ENCODE peak calls at places on chromosomes 4 and X, in seven cellular contexts. L is mammary epithelial cell, O is small intestine, G is IMR-90, N is Caco-2, D is adrenal gland, X is tibial artery. W is an unnamed sample.
A peak's percentile ranks its signal among the peaks of the same experiment; 100 is the strongest.

GRCh38 chr4:158999166-158999682 is 103.7 kb upstream of the RAPGEF2 start:
- DNase-seq in L (no peak), O (no peak), G (no peak), N (no peak), D (no peak), X (no peak), W (no peak)

GRCh38 chrX:151984328-151984727 is 9.9 kb upstream of the GABRE start:
- DNase-seq in L (peak; percentile 84), O (no peak), G (peak; percentile 46), N (no peak), D (no peak), X (no peak), W (no peak)

GRCh38 chrX:115713465-115713864 is 152.5 kb downstream of the PLS3 start:
- DNase-seq in L (peak; percentile 70), O (no peak), G (no peak), N (no peak), D (no peak), X (no peak), W (no peak)

GRCh38 chr4:81786770-81787169 is 315.1 kb upstream of the RASGEF1B start:
- DNase-seq in L (no peak), O (no peak), G (no peak), N (no peak), D (no peak), X (no peak), W (no peak)

GRCh38 chr4:60729194-60729593 is 470.9 kb upstream of the ADGRL3 start:
- DNase-seq in L (peak; percentile 57), O (no peak), G (peak; percentile 57), N (no peak), D (no peak), X (no peak), W (no peak)

GRCh38 chrX:27751976-27752375 is 55.8 kb upstream of the MAGEB10 start:
- DNase-seq in L (no peak), O (no peak), G (no peak), N (no peak), D (no peak), X (no peak), W (no peak)

GRCh38 chr4:154049457-154050181 is 260.7 kb upstream of the SFRP2 start:
- DNase-seq in L (peak; percentile 16), O (peak; percentile 9), G (no peak), N (peak; percentile 37), D (no peak), X (no peak), W (no peak)

GRCh38 chrX:155020591-155020990 is 1.9 kb downstream of the F8 start:
- DNase-seq in L (no peak), O (no peak), G (no peak), N (no peak), D (no peak), X (no peak), W (no peak)

GRCh38 chr4:114077610-114078009 is 98.2 kb upstream of the ARSJ start:
- DNase-seq in L (peak; percentile 73), O (no peak), G (peak; percentile 92), N (no peak), D (peak; percentile 34), X (no peak), W (no peak)

GRCh38 chrX:104565791-104566687 is at the start of gene IL1RAPL2:
- DNase-seq in L (peak; percentile 58), O (peak; percentile 46), G (no peak), N (no peak), D (no peak), X (no peak), W (peak; percentile 48)

GRCh38 chrX:107731831-107732502 is 43.6 kb downstream of the TSC22D3 start:
- DNase-seq in L (peak; percentile 52), O (peak; percentile 80), G (peak; percentile 58), N (no peak), D (peak; percentile 92), X (peak; percentile 97), W (peak; percentile 96)

GRCh38 chr4:141636077-141636770 is at the start of gene IL15:
- DNase-seq in L (peak; percentile 76), O (peak; percentile 93), G (peak; percentile 58), N (peak; percentile 49), D (peak; percentile 78), X (peak; percentile 81), W (peak; percentile 80)

GRCh38 chr4:16227462-16227868 is 1.2 kb upstream of the TAPT1 start:
- DNase-seq in L (peak; percentile 9), O (peak; percentile 50), G (peak; percentile 30), N (peak; percentile 20), D (peak; percentile 80), X (peak; percentile 79), W (peak; percentile 43)

GRCh38 chrX:96407043-96407442 is 277.6 kb upstream of the DIAPH2 start:
- DNase-seq in L (no peak), O (peak; percentile 36), G (peak; percentile 59), N (peak; percentile 57), D (peak; percentile 35), X (no peak), W (peak; percentile 3)

GRCh38 chr4:41365726-41366125 is 109.0 kb downstream of the UCHL1 start:
- DNase-seq in L (no peak), O (no peak), G (no peak), N (no peak), D (no peak), X (no peak), W (no peak)

GRCh38 chr4:71586087-71586763 is 197.7 kb downstream of the GC start:
- DNase-seq in L (no peak), O (no peak), G (no peak), N (no peak), D (no peak), X (no peak), W (no peak)

GRCh38 chr4:38163216-38164006 is 203.2 kb downstream of the PTTG2 start:
- DNase-seq in L (peak; percentile 90), O (no peak), G (peak; percentile 87), N (no peak), D (no peak), X (no peak), W (peak; percentile 23)

GRCh38 chr4:60039908-60040307 is 1160.2 kb upstream of the ADGRL3 start:
- DNase-seq in L (no peak), O (no peak), G (no peak), N (no peak), D (no peak), X (no peak), W (no peak)

GRCh38 chrX:33970028-33970932 is 161.8 kb downstream of the FAM47A start:
- DNase-seq in L (no peak), O (no peak), G (no peak), N (no peak), D (no peak), X (no peak), W (no peak)

GRCh38 chrX:53285591-53285990 is 4.2 kb upstream of the IQSEC2 start:
- DNase-seq in L (no peak), O (no peak), G (no peak), N (no peak), D (no peak), X (no peak), W (no peak)
- H3K4me1 ChIP-seq in L (peaks cover 13% of the 10 kb centered on the region), O (peaks cover 6% of the 10 kb centered on the region), G (peaks cover 11% of the 10 kb centered on the region), N (peaks cover 7% of the 10 kb centered on the region), D (peaks cover 7% of the 10 kb centered on the region), X (no peaks in the 10 kb centered on the region), W (peaks cover 25% of the 10 kb centered on the region)

GRCh38 chrX:40170830-40171512 is 73.2 kb upstream of the BCOR start:
- DNase-seq in L (no peak), O (no peak), G (no peak), N (no peak), D (no peak), X (no peak), W (no peak)

GRCh38 chrX:40168183-40169015 is 70.6 kb upstream of the BCOR start:
- DNase-seq in L (no peak), O (no peak), G (no peak), N (no peak), D (no peak), X (no peak), W (no peak)

GRCh38 chrX:40171513-40172168 is 73.9 kb upstream of the BCOR start:
- DNase-seq in L (no peak), O (no peak), G (no peak), N (no peak), D (no peak), X (no peak), W (no peak)

GRCh38 chrX:40167240-40168182 is 69.8 kb upstream of the BCOR start:
- DNase-seq in L (no peak), O (peak; percentile 42), G (no peak), N (no peak), D (peak; percentile 45), X (peak; percentile 78), W (peak; percentile 57)

GRCh38 chrX:40169193-40170086 is 71.7 kb upstream of the BCOR start:
- DNase-seq in L (no peak), O (peak; percentile 63), G (peak; percentile 75), N (peak; percentile 68), D (peak; percentile 84), X (peak; percentile 70), W (peak; percentile 63)
- H3K4me1 ChIP-seq in L (peaks cover 9% of the 10 kb centered on the region), O (no peaks in the 10 kb centered on the region), G (no peaks in the 10 kb centered on the region), N (peaks cover 15% of the 10 kb centered on the region), D (peaks cover 18% of the 10 kb centered on the region), X (peaks cover 7% of the 10 kb centered on the region), W (peaks cover 24% of the 10 kb centered on the region)

GRCh38 chrX:118507766-118508165 is 12.2 kb downstream of the DOCK11 start:
- DNase-seq in L (peak; percentile 5), O (no peak), G (no peak), N (no peak), D (no peak), X (no peak), W (no peak)

GRCh38 chrX:118503260-118504041 is 7.8 kb downstream of the DOCK11 start:
- DNase-seq in L (no peak), O (no peak), G (no peak), N (no peak), D (no peak), X (no peak), W (no peak)

GRCh38 chrX:118510076-118510475 is 14.5 kb downstream of the DOCK11 start:
- DNase-seq in L (no peak), O (no peak), G (no peak), N (no peak), D (no peak), X (no peak), W (no peak)

GRCh38 chrX:118508690-118509089 is 13.1 kb downstream of the DOCK11 start:
- DNase-seq in L (no peak), O (no peak), G (no peak), N (no peak), D (no peak), X (peak; percentile 68), W (no peak)

DNA sequence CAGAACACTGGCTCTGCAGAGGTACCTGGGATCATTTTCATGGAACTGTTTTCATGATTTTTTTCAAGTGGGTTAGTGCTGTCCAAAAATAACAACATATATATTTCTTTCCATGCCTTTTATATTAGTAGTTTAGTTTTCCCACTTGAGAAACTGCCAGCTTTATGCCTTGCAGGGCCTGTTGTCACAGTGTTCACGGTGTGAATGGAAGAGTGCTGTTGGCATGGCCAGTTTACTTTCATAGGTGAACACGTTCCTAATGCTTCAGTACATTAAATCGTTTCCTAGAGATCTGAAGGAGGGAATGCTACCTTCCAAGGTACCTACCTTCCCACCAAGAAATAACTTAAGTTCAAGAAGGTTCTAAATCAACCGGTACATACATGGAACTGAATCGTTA is 12.6 kb downstream of the DOCK11 start:
- DNase-seq in L (no peak), O (no peak), G (no peak), N (no peak), D (no peak), X (no peak), W (no peak)
- H3K4me1 ChIP-seq in L (no peaks in the 10 kb centered on the region), O (no peaks in the 10 kb centered on the region), G (no peaks in the 10 kb centered on the region), N (no peaks in the 10 kb centered on the region), D (no peaks in the 10 kb centered on the region), X (peaks cover 13% of the 10 kb centered on the region), W (no peaks in the 10 kb centered on the region)

DNA sequence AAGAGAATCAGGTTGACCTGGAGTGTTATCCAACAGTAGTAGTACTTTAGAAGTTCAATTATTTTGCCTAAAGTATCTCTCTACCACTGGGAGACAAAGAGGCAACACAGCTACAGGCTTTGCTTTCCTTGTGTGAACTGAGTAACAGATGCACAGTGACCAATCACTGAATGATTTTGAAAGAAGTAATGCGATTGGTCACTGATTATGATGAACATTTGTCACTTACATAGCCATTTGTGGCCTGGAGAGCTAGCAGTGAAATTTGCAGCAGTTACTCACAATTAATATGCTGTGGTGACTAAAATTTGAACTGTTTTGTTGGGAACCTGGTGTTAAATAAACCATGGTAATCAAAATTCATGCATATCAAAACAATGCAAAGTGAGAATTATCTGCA is 508.7 kb upstream of the DIPK2B start:
- DNase-seq in L (peak; percentile 38), O (no peak), G (peak; percentile 44), N (no peak), D (no peak), X (no peak), W (no peak)
- H3K4me1 ChIP-seq in L (peaks cover 45% of the 10 kb centered on the region), O (no peaks in the 10 kb centered on the region), G (peaks cover 13% of the 10 kb centered on the region), N (no peaks in the 10 kb centered on the region), D (no peaks in the 10 kb centered on the region), X (no peaks in the 10 kb centered on the region), W (no peaks in the 10 kb centered on the region)

W was measured in body of pancreas.